ENCODE peak calls at places on chromosomes 1 and 21, in eight cellular contexts. M is stomach, A is GM12891, W is HL-60, K is prostate gland, F is GM23338, T is endothelial cell of umbilical vein, H is Panc1. N is an unnamed sample.
A peak's percentile ranks its signal among the peaks of the same experiment; 100 is the strongest.

GRCh38 chr1:193062698-193063463 is 3.5 kb downstream of the RO60 start:
- DNase-seq in M (no peak), A (no peak), W (no peak), K (no peak), F (no peak), T (no peak), H (no peak), N (no peak)

GRCh38 chr21:33127154-33127893 is 57.4 kb downstream of the OLIG1 start:
- DNase-seq in M (peak; percentile 49), A (peak; percentile 49), W (peak; percentile 55), K (peak; percentile 64), F (peak; percentile 91), T (peak; percentile 70), H (peak; percentile 33), N (peak; percentile 30)

GRCh38 chr1:231872461-231872910 is 245.9 kb downstream of the DISC1 start:
- DNase-seq in M (no peak), A (no peak), W (no peak), K (no peak), F (no peak), T (peak; percentile 20), H (no peak), N (no peak)

GRCh38 chr1:71777094-71777493 is 505.2 kb downstream of the NEGR1 start:
- DNase-seq in M (no peak), A (no peak), W (no peak), K (no peak), F (no peak), T (no peak), H (no peak), N (no peak)

GRCh38 chr1:18951416-18951815 is 5.1 kb downstream of the IFFO2 start:
- DNase-seq in M (no peak), A (no peak), W (no peak), K (no peak), F (no peak), T (no peak), H (no peak), N (no peak)

GRCh38 chr1:205261946-205262668 is 34.4 kb downstream of the TMCC2 start:
- DNase-seq in M (no peak), A (no peak), W (no peak), K (no peak), F (peak; percentile 61), T (peak; percentile 20), H (no peak), N (no peak)

GRCh38 chr1:192476802-192477298 is 98.7 kb upstream of the RGS1 start:
- DNase-seq in M (no peak), A (no peak), W (no peak), K (no peak), F (no peak), T (peak; percentile 49), H (no peak), N (no peak)

GRCh38 chr1:151340870-151341754 is 5.9 kb downstream of the RFX5 start:
- DNase-seq in M (no peak), A (peak; percentile 38), W (peak; percentile 68), K (peak; percentile 62), F (peak; percentile 98), T (peak; percentile 81), H (peak; percentile 66), N (no peak)

GRCh38 chr1:42385283-42385682 is 4.7 kb downstream of the RIMKLA start:
- DNase-seq in M (no peak), A (no peak), W (no peak), K (no peak), F (no peak), T (no peak), H (no peak), N (no peak)

GRCh38 chr1:92485374-92486250 is 1.1 kb downstream of the GFI1 start:
- DNase-seq in M (peak; percentile 69), A (peak; percentile 58), W (no peak), K (no peak), F (peak; percentile 84), T (peak; percentile 20), H (no peak), N (peak; percentile 52)

DNA sequence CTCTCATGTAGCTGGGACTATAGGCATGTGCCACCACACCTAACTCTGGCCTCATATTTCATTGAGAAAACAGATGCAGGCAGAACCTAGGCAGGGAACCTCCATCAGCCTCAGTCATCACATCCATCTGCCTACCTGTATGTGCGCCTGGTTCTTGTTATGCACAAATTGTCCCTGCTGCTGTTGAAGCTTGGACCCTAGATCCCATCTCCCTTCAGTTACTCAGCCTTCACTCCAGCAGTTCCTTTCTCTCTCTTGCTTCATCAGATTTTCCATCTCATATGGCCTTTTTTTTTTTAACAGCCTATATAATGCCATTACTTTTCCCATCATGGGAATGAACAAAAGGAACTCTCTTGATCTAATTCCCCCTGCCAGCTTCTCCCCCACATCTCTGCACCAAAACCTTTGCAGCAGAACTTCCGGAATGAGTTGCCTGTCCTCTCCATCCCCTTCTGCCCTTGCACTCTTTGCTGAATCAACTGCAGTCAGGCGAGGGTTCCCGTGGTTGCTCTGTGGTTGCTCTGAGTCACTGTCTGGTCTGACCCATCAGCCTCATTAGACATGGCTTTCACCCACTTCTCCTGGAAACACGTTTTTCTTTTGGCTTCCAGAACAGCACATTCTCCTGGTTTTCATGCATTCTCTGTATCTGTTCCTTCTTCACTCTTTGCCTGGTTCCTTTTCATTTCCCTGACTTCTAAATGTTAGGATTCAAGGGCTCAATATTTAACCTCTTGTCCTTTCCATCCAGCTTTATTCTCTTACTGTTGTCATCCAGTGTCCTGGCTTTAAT is 41.5 kb downstream of the UBE4B start:
- DNase-seq in M (no peak), A (peak; percentile 53), W (peak; percentile 74), K (no peak), F (no peak), T (peak; percentile 37), H (peak; percentile 72), N (peak; percentile 48)
- TF ChIP-seq POLR2AphosphoS5 in M (no peak), A (no peak), W (peak; percentile 76), K (peak; percentile 4), F (no peak), T (peak; percentile 44), H (no peak), N (no peak)

GRCh38 chr1:63014267-63014666 is 230.3 kb downstream of the ATG4C start:
- DNase-seq in M (no peak), A (no peak), W (no peak), K (no peak), F (no peak), T (no peak), H (no peak), N (no peak)

GRCh38 chr1:63010898-63011660 is 227.1 kb downstream of the ATG4C start:
- DNase-seq in M (no peak), A (no peak), W (no peak), K (no peak), F (no peak), T (no peak), H (no peak), N (no peak)

DNA sequence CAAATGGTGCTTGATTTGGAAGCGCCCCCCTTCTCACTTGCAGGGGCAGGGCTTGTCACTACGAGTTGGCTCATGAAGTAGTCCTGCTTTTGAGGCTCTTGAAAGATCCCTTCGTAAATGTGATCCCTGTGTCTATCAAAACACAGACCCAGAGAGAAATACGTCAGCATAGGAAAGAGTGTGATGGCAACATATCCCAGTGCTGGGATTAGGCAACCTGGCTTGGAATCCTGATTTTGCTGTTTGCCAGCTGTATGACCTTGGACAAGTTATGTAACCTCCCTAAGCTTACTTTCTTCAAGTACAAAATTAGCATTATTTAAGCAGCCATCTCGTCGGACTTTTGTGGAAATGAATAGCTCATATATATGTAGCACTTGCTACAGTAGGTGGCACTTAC is 228.4 kb downstream of the ATG4C start:
- DNase-seq in M (no peak), A (no peak), W (no peak), K (no peak), F (no peak), T (no peak), H (no peak), N (no peak)
- TF ChIP-seq POLR2AphosphoS5 in M (no peak), A (no peak), W (no peak), K (no peak), F (no peak), T (no peak), H (no peak), N (no peak)

GRCh38 chr1:184388671-184389292 is 2.0 kb downstream of the C1orf21 start:
- DNase-seq in M (no peak), A (no peak), W (no peak), K (no peak), F (no peak), T (no peak), H (no peak), N (no peak)

GRCh38 chr1:184387871-184388670 is 1.2 kb downstream of the C1orf21 start:
- DNase-seq in M (peak; percentile 38), A (no peak), W (no peak), K (peak; percentile 59), F (peak; percentile 45), T (peak; percentile 56), H (no peak), N (no peak)

GRCh38 chr1:184385863-184386262 is 966 bp upstream of the C1orf21 start:
- DNase-seq in M (no peak), A (no peak), W (no peak), K (no peak), F (peak; percentile 42), T (no peak), H (no peak), N (no peak)

GRCh38 chr1:184387069-184387870 is 441 bp downstream of the C1orf21 start:
- DNase-seq in M (no peak), A (peak; percentile 22), W (no peak), K (peak; percentile 43), F (peak; percentile 47), T (peak; percentile 6), H (no peak), N (peak; percentile 13)

DNA sequence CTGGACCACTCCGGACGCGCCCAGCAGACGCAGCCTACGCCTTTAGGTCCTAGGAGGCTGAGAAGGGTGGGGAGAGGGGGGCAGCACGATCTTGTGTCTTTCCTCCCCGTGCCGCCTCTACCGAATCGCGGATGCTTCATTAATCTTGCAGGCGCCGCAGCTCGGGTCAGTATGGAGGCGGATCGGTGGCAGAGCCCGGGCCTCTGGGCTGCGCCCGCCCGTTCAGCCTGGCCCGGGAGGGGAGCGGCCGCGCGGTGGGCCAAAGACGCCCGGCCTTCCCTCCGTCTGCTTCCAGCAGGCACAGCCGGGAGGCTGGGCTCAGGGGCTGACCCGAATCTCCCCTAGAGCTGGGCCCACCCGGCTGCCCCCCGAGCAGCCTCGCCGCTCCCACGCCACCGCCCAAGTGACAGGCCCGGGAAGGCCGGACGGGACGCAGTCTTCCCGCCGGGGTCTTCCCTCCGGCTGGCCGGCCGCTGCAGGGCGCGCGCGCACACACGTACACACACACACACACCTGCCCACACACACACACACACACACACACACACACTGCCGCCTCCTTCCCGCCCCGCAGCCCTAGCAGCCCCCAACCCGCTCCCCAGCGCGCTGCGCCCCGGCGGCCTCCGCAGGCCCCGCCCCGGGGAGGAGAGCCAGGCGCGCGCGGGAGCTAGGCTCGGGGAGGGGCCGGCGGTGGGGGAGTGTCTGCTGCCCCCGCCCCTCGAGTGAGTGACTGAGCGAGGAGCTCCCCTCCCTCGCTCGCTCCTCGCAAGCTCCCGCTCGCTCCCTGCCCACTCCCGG is at the start of gene C1orf21:
- DNase-seq in M (peak; percentile 86), A (peak; percentile 79), W (peak; percentile 59), K (peak; percentile 93), F (peak; percentile 93), T (peak; percentile 82), H (no peak), N (peak; percentile 58)
- TF ChIP-seq POLR2AphosphoS5 in M (peak; percentile 86), A (no peak), W (no peak), K (peak; percentile 89), F (peak; percentile 60), T (no peak), H (no peak), N (no peak)

DNA sequence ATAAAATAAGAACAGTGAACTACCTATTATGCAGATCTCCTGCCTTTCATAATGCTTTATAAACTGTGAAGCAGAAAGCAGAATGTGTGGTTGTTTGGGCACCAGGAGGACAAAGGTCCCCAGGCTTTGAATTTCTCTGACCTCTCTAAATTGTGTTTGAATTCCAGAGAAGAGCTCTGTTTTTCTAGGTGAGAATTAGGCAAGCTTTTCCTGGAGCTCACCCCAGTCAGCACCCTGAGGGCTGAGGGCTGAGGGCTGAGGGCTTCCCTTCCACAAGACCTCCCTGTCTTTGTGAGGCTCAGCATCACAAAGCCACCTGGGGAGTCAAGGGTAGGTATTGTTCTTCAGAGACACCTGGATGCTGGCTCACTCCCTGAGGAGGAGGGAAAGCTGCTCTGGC is 45.5 kb upstream of the LRIG2 start:
- DNase-seq in M (no peak), A (no peak), W (no peak), K (no peak), F (peak; percentile 92), T (no peak), H (no peak), N (no peak)
- TF ChIP-seq POLR2AphosphoS5 in M (no peak), A (no peak), W (no peak), K (no peak), F (peak; percentile 51), T (no peak), H (no peak), N (no peak)